ENCODE peak calls at places on chromosomes 7 and 10, in nine cellular contexts. N, K, C, O, M, J, V, D and E are unnamed samples.

GRCh38 chr7:40544932-40545331 is 410.1 kb downstream of the SUGCT start:
- DNase-seq in N (no peak), V (no peak), K (no peak), C (no peak), D (no peak), M (no peak), J (no peak), O (no peak), E (no peak)

GRCh38 chr7:19248681-19249080 is 103.5 kb upstream of the FERD3L start:
- DNase-seq in N (no peak), V (no peak), M (no peak), O (no peak), D (no peak), K (no peak), J (no peak), C (no peak), E (no peak)

GRCh38 chr7:40641717-40642116 is 506.9 kb downstream of the SUGCT start:
- DNase-seq in O (no peak), N (no peak), D (no peak), J (no peak), V (no peak), C (no peak), K (no peak), M (no peak), E (no peak)

GRCh38 chr10:132062641-132063390 is 2.9 kb upstream of the JAKMIP3 start:
- DNase-seq in N (no peak), O (peak), K (no peak), D (no peak), C (no peak), M (peak), V (peak), J (no peak), E (no peak)

GRCh38 chr7:106501605-106502580 is 159.1 kb downstream of the CCDC71L start:
- DNase-seq in C (no peak), V (no peak), D (no peak), J (no peak), O (no peak), K (no peak), M (no peak), N (no peak), E (no peak)

GRCh38 chr10:30591249-30591670 is 38.3 kb downstream of the LYZL2 start:
- DNase-seq in K (peak), J (peak), N (no peak), C (peak), O (peak), D (peak), V (no peak), M (peak), E (no peak)

GRCh38 chr10:128860574-128860973 is 606.5 kb upstream of the MGMT start:
- DNase-seq in D (no peak), K (no peak), C (no peak), O (no peak), J (no peak), M (peak), N (no peak), V (no peak), E (no peak)

GRCh38 chr7:2109936-2110585 is 122.7 kb downstream of the MAD1L1 start:
- DNase-seq in J (no peak), N (peak), O (peak), V (no peak), C (peak), K (peak), D (no peak), M (no peak), E (peak)

GRCh38 chr10:31087855-31088254 is 56.2 kb upstream of the ZNF438 start:
- DNase-seq in C (no peak), D (no peak), M (no peak), K (no peak), V (no peak), O (no peak), J (no peak), N (no peak), E (no peak)

GRCh38 chr7:159099711-159100231 is 44.9 kb downstream of the VIPR2 start:
- DNase-seq in D (no peak), M (peak), V (peak), C (no peak), J (no peak), N (no peak), O (peak), K (no peak), E (no peak)

GRCh38 chr10:63268139-63268797 is 135.1 kb downstream of the NRBF2 start:
- DNase-seq in N (no peak), D (no peak), C (no peak), O (no peak), M (no peak), J (no peak), V (no peak), K (no peak), E (no peak)

GRCh38 chr10:27713906-27714305 is 31.7 kb downstream of the MKX start:
- DNase-seq in O (no peak), M (no peak), N (no peak), C (no peak), J (no peak), V (no peak), K (no peak), D (no peak), E (no peak)

GRCh38 chr7:106367018-106367420 is 82.2 kb upstream of the NAMPT start:
- DNase-seq in O (no peak), M (no peak), D (no peak), K (no peak), N (no peak), V (no peak), J (no peak), C (no peak), E (no peak)

GRCh38 chr10:131892817-131893675 is 7.8 kb upstream of the PPP2R2D start:
- DNase-seq in K (no peak), V (peak), O (no peak), C (no peak), N (no peak), M (peak), J (no peak), D (no peak), E (no peak)

GRCh38 chr10:122112021-122112616 is 123.2 kb downstream of the TACC2 start:
- DNase-seq in O (no peak), J (no peak), N (no peak), V (no peak), M (no peak), K (no peak), D (no peak), C (no peak), E (no peak)